ENCODE peak calls at places on chromosomes 16 and 17, in five cellular contexts. Y, U, Z, R and M are unnamed samples.

GRCh38 chr16:89739383-89739782 is 18.0 kb downstream of the ZNF276 start:
- DNase-seq in Y (no peak), Z (no peak), R (no peak), U (no peak), M (no peak)

GRCh38 chr17:16994626-16995025 is 22.7 kb upstream of the TNFRSF13B start:
- DNase-seq in R (no peak), U (no peak), Z (peak; percentile 23), Y (no peak), M (no peak)

GRCh38 chr17:36460265-36460937 is 26.1 kb upstream of the ZNHIT3 start:
- DNase-seq in R (no peak), Z (no peak), U (no peak), Y (no peak), M (no peak)

GRCh38 chr17:2380225-2380922 is 20.5 kb downstream of the MNT start:
- DNase-seq in R (no peak), U (no peak), Y (no peak), Z (no peak), M (no peak)

GRCh38 chr16:26019406-26019805 is 327.6 kb downstream of the HS3ST4 start:
- DNase-seq in U (no peak), R (no peak), Z (no peak), Y (no peak), M (no peak)

GRCh38 chr17:32525116-32525515 is 38.3 kb downstream of the CDK5R1 start:
- DNase-seq in R (no peak), Y (no peak), U (no peak), Z (peak; percentile 47), M (no peak)

GRCh38 chr16:56988948-56989945 is at the start of gene NLRC5:
- DNase-seq in Y (peak; percentile 96), Z (peak; percentile 95), U (peak; percentile 22), R (peak; percentile 84), M (peak; percentile 78)

GRCh38 chr17:34254146-34254545 is 939 bp upstream of the CCL2 start:
- DNase-seq in U (no peak), Z (peak; percentile 89), Y (no peak), R (no peak), M (no peak)

GRCh38 chr17:41885733-41886132 is 20.5 kb upstream of the KLHL11 start:
- DNase-seq in U (no peak), Z (no peak), R (peak; percentile 13), Y (no peak), M (peak; percentile 90)

GRCh38 chr16:28204622-28205021 is 7.1 kb downstream of the XPO6 start:
- DNase-seq in R (no peak), Y (no peak), U (no peak), Z (no peak), M (no peak)

GRCh38 chr16:78957328-78958100 is 643.0 kb downstream of the MAF start:
- DNase-seq in R (no peak), Z (no peak), U (no peak), Y (peak; percentile 62), M (peak; percentile 88)

GRCh38 chr17:40952169-40952568 is 14.6 kb downstream of the KRT39 start:
- DNase-seq in Y (no peak), U (no peak), Z (no peak), R (no peak), M (no peak)

GRCh38 chr17:77654861-77655260 is 303.6 kb upstream of the TNRC6C start:
- DNase-seq in Z (no peak), Y (no peak), R (no peak), U (no peak), M (no peak)

GRCh38 chr17:48483471-48484131 is 47.2 kb downstream of the HOXB1 start:
- DNase-seq in U (peak; percentile 95), R (peak; percentile 26), Z (peak; percentile 98), Y (peak; percentile 71), M (no peak)

DNA sequence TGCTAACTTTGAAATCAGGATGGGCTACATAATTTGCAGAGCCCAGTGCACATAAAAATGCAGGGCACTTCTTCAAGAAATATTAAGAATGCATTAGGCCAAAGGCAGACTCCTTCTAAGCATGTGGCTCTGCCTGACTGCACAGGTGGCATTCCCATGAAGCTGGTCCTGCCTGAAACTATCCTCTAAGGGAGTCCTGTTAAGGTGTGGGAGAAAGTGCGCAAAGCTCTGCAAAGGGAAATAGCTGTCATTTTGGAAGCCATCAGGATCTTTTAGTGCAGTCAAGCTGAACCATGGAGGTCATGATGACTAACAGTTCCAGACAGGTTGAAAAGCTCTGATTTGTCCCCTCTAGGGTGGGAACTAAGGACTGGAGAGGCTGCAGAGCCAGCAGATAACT is 41.9 kb upstream of the CRHR1 start:
- DNase-seq in Z (no peak), R (no peak), Y (no peak), U (no peak), M (no peak)
- TF ChIP-seq EZH2phosphoT487 in Z (no peak), R (no peak), Y (no peak), U (no peak), M (no peak)

DNA sequence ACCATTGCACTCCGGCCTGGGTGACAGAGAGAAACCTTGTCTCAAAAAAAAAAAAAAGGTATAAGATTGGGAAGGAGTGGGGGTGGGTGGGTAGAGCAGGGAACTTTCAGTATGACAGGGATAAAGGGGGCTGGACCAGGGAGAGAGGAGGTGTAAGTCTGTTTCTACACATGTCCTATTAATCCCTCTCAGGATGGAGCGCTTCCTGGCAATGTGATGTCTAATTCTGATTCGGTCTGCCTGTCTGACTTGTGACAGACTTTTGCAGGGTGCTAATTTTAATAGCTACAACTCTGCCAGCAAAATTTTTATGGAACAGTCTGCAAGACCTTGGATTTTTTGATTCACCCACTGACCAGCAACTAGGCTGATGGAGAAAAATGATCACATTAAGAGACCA is 53.8 kb upstream of the SLC25A19 start:
- DNase-seq in Y (no peak), Z (no peak), R (no peak), U (no peak), M (no peak)
- H3K4me1 ChIP-seq in Y (peaks cover 4% of the 10 kb centered on the region), Z (peaks cover 18% of the 10 kb centered on the region), R (peaks cover 67% of the 10 kb centered on the region), U (peaks cover 12% of the 10 kb centered on the region), M (peaks cover 37% of the 10 kb centered on the region)

GRCh38 chr16:70453117-70453890 is 1.1 kb upstream of the FCSK start:
- DNase-seq in R (no peak), Z (no peak), Y (no peak), U (no peak), M (no peak)
- H3K4me3 ChIP-seq in R (peak overlapping the region; percentile 48), Z (peak overlapping the region; percentile 83), Y (peak overlapping the region; percentile 98), U (peak overlapping the region; percentile 92), M (peak overlapping the region; percentile 74)

GRCh38 chr17:49969134-49969759 is at the start of gene DLX4:
- DNase-seq in U (no peak), Y (no peak), R (peak; percentile 65), Z (peak; percentile 69), M (peak; percentile 57)
- TF ChIP-seq EZH2phosphoT487 in U (no peak), Y (no peak), R (no peak), Z (no peak), M (peak; percentile 50)

GRCh38 chr16:82881517-82881916 is 254.7 kb downstream of the CDH13 start:
- DNase-seq in R (peak; percentile 37), Y (no peak), U (no peak), Z (no peak), M (no peak)

GRCh38 chr16:82882982-82883863 is 256.5 kb downstream of the CDH13 start:
- DNase-seq in Z (no peak), R (no peak), U (no peak), Y (peak; percentile 7), M (no peak)

GRCh38 chr16:82882249-82882648 is 255.5 kb downstream of the CDH13 start:
- DNase-seq in Z (no peak), U (no peak), R (no peak), Y (no peak), M (no peak)

GRCh38 chr16:82878466-82878865 is 251.7 kb downstream of the CDH13 start:
- DNase-seq in Z (no peak), U (no peak), R (no peak), Y (no peak), M (no peak)

DNA sequence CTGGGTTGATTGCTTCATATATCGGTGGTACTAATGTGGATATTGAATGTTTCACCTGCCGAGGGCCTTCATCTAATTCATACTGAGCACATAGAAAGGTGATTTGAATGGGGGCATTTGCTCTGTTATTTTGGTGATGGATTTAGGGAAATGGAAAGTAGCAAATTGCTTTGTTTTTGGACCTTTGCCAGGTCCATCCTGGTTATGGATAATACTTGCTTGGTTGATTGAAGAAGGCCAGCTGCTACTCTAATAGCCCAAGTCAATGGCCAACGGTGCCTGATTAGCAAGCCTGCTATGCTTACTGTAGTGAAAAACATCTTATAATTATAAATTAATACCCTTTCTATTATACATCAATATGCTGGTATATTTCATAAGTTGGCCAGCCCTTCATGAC is 253.6 kb downstream of the CDH13 start:
- DNase-seq in U (no peak), R (no peak), Y (no peak), Z (no peak), M (no peak)
- H3K4me1 ChIP-seq in U (no peaks in the 10 kb centered on the region), R (no peaks in the 10 kb centered on the region), Y (no peaks in the 10 kb centered on the region), Z (no peaks in the 10 kb centered on the region), M (no peaks in the 10 kb centered on the region)

DNA sequence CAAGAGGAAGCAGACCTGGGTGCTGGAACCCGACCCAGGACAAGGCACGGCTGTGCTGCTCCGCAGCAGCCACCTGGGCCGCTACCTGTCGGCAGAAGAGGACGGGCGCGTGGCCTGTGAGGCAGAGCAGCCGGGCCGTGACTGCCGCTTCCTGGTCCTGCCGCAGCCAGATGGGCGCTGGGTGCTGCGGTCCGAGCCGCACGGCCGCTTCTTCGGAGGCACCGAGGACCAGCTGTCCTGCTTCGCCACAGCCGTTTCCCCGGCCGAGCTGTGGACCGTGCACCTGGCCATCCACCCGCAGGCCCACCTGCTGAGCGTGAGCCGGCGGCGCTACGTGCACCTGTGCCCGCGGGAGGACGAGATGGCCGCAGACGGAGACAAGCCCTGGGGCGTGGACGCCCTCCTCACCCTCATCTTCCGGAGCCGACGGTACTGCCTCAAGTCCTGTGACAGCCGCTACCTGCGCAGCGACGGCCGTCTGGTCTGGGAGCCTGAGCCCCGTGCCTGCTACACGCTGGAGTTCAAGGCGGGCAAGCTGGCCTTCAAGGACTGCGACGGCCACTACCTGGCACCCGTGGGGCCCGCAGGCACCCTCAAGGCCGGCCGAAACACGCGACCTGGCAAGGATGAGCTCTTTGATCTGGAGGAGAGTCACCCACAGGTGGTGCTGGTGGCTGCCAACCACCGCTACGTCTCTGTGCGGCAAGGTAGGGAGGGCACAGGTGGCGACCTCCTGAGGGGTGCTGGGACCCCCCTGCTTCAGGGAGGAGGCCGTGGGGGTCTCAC is 667 bp downstream of the FSCN2 start:
- DNase-seq in R (no peak), Z (no peak), Y (no peak), U (no peak), M (no peak)
- H3K4me3 ChIP-seq in R (no peak overlapping the region), Z (no peak overlapping the region), Y (no peak overlapping the region), U (no peak overlapping the region), M (no peak overlapping the region)

GRCh38 chr16:47612711-47613110 is 151.6 kb downstream of the PHKB start:
- DNase-seq in U (no peak), Y (no peak), Z (no peak), R (no peak), M (no peak)
- TF ChIP-seq EZH2phosphoT487 in U (no peak), Y (no peak), Z (no peak), R (no peak), M (no peak)